ENCODE peak calls at places on chromosomes 12 and 14, in ten cellular contexts. Q is pancreas; F is thyroid gland; D is PC-3; M is testis; J is SK-N-MC; B is CD8-positive, alpha-beta memory T cell; S is suprapubic skin; A is transverse colon; N is SK-N-SH. P is an unnamed sample.

GRCh38 chr12:26239508-26240328 is 44.3 kb downstream of the SSPN start:
- DNase-seq in Q (peak), F (peak), D (peak), M (peak), J (no peak), B (no peak), S (peak), A (no peak), N (no peak), P (no peak)

GRCh38 chr12:58888131-58888783 is 32.0 kb downstream of the LRIG3 start:
- DNase-seq in Q (no peak), F (peak), D (no peak), M (no peak), J (no peak), B (no peak), S (no peak), A (no peak), N (no peak), P (no peak)

GRCh38 chr12:45726594-45727300 is 2.8 kb upstream of the ARID2 start:
- DNase-seq in Q (peak), F (peak), D (peak), M (peak), J (no peak), B (peak), S (peak), A (peak), N (peak), P (peak)

GRCh38 chr14:47541652-47542051 is 133.8 kb downstream of the MDGA2 start:
- DNase-seq in Q (no peak), F (no peak), D (no peak), M (no peak), J (no peak), B (no peak), S (no peak), A (no peak), N (no peak), P (no peak)

GRCh38 chr14:77804592-77804991 is 4.7 kb downstream of the ADCK1 start:
- DNase-seq in Q (no peak), F (no peak), D (peak), M (peak), J (no peak), B (no peak), S (no peak), A (peak), N (no peak), P (no peak)

GRCh38 chr12:68483592-68484373 is 126.9 kb upstream of the RAP1B start:
- DNase-seq in Q (no peak), F (no peak), D (peak), M (no peak), J (no peak), B (no peak), S (no peak), A (no peak), N (no peak), P (no peak)

GRCh38 chr12:54523637-54524036 is 25.8 kb upstream of the PDE1B start:
- DNase-seq in Q (no peak), F (no peak), D (no peak), M (no peak), J (no peak), B (no peak), S (no peak), A (no peak), N (no peak), P (no peak)

GRCh38 chr12:81078469-81079196 is 754 bp downstream of the ACSS3 start:
- DNase-seq in Q (no peak), F (peak), D (no peak), M (peak), J (no peak), B (no peak), S (no peak), A (no peak), N (no peak), P (no peak)

GRCh38 chr12:32666018-32666417 is 13.1 kb upstream of the DNM1L start:
- DNase-seq in Q (no peak), F (no peak), D (no peak), M (no peak), J (no peak), B (no peak), S (no peak), A (no peak), N (no peak), P (no peak)
- H3K4me3 ChIP-seq in Q (no peak), F (no peak), D (peak), M (no peak), J (no peak), B (no peak), S (no peak), A (no peak), N (no peak), P (no peak)

GRCh38 chr12:89451876-89452275 is 72.7 kb downstream of the GALNT4 start:
- DNase-seq in Q (no peak), F (peak), D (no peak), M (peak), J (peak), B (no peak), S (no peak), A (peak), N (no peak), P (no peak)
- H3K27ac ChIP-seq in Q (no peak), F (peak), D (no peak), M (peak), J (peak), B (no peak), S (peak), A (peak), N (peak), P (peak)

DNA sequence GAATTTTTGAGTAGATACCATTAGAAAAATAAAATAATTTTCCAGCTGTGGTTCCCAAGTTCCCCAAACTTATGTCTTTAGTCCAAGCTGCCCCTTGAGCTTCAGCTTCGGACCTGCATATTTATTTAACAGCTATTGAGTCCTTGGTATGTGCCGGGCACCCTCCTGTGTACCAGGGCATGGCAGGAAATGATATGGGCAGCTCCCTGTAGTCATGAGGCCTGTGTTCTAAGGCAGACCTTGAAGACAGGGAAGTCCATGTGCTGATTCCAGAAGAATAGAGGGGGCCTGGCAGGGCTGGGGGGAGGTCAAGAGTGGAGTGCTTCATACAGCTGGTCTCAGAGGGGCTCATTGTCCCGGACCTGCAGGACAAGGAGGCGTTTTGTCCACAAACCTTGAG is 29.2 kb downstream of the TRAF3 start:
- DNase-seq in Q (no peak), F (peak), D (no peak), M (no peak), J (no peak), B (no peak), S (no peak), A (no peak), N (no peak), P (no peak)
- H3K4me3 ChIP-seq in Q (no peak), F (no peak), D (no peak), M (no peak), J (no peak), B (no peak), S (no peak), A (no peak), N (no peak), P (no peak)

DNA sequence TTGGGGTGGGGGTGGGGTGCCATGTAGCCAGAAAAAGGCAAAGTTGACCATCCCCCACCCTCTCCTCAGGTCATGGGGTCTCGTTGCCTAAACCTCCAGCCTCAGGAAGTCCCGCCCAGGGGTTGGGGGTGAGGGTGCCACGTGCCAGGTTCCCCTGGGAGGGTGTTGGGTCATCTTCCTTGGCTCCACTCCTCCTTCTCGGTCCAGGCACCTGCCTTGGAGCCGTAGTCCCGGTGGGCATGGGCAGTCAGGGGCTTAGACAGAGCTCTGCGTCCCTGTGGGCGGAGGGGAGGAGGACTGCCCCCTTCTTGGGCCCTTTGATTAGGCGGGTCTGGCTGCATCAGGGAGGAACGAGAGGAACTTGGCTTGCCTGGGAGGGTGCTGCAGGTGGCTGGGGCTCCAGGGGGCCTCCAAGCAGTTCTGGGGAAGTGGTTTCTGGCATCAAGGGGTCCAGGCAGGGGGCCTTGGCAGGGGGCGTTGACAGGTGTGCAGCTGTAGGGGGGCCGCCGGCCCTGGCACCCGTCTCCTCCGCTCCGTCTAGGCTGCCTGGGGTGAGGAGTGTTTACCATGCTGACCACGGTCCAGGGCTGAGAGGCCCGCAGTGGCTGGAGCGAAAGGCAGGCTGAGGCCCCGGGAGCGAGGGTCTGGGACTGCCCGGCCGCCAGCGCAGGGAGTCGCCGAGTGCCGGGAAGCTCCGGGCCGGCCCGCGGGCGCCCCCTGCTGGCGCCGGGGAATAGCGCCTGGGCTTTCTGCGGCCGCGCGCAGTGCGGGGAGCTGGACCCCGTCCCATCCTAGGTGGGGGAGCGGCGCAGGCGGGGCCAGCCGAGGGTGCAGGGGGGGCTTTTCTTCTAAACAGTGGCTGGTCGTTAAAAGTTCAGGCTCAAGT is 7.9 kb downstream of the SETD1B start:
- DNase-seq in Q (peak), F (peak), D (peak), M (peak), J (no peak), B (peak), S (no peak), A (peak), N (peak), P (no peak)
- H3K27ac ChIP-seq in Q (peak), F (peak), D (peak), M (peak), J (no peak), B (peak), S (peak), A (peak), N (peak), P (peak)

GRCh38 chr12:6452245-6452731 is 446 bp downstream of the TAPBPL start:
- DNase-seq in Q (peak), F (peak), D (no peak), M (peak), J (no peak), B (no peak), S (no peak), A (peak), N (peak), P (no peak)

GRCh38 chr12:6450869-6451347 is 934 bp upstream of the TAPBPL start:
- DNase-seq in Q (no peak), F (no peak), D (no peak), M (peak), J (no peak), B (no peak), S (no peak), A (peak), N (no peak), P (no peak)

GRCh38 chr12:6451348-6452244 is at the start of gene TAPBPL:
- DNase-seq in Q (peak), F (peak), D (no peak), M (peak), J (no peak), B (peak), S (no peak), A (peak), N (peak), P (peak)

GRCh38 chr12:6452908-6453630 is 1.2 kb downstream of the TAPBPL start:
- DNase-seq in Q (no peak), F (peak), D (no peak), M (no peak), J (no peak), B (no peak), S (no peak), A (peak), N (no peak), P (no peak)

DNA sequence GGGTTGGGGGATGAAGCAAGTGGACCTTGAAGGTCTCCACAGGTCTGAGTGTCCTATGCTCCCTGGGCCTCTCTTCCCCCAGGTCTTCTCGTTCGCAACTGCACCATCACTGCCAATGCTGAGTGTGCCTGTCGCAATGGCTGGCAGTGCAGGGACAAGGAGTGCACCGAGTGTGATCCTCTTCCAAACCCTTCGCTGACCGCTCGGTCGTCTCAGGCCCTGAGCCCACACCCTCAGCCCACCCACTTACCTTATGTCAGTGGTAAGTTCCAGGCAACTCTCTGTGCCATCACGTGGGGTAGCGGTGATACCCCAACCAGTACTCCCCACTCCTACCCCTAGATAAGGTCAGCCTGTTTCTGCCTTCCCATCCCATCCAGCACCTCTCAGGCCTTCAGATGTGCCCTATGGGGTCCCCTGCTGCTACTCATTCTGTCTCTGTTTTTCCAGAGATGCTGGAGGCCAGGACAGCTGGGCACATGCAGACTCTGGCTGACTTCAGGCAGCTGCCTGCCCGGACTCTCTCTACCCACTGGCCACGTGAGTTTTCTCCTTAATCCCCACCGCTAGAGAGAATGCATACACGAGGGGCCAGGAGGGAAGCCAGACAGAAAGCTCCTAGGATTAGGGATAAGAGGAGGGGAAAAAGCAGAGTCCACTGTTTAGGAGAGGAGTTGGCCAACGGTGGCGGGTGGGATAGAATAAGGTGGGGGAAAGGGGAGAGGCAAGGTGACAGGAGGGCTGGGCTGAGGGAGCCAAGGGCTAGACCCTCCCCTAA is 1.6 kb upstream of the TAPBPL start:
- DNase-seq in Q (no peak), F (no peak), D (no peak), M (no peak), J (no peak), B (no peak), S (no peak), A (no peak), N (no peak), P (no peak)
- H3K4me3 ChIP-seq in Q (peak), F (peak), D (no peak), M (no peak), J (no peak), B (peak), S (peak), A (peak), N (peak), P (peak)

DNA sequence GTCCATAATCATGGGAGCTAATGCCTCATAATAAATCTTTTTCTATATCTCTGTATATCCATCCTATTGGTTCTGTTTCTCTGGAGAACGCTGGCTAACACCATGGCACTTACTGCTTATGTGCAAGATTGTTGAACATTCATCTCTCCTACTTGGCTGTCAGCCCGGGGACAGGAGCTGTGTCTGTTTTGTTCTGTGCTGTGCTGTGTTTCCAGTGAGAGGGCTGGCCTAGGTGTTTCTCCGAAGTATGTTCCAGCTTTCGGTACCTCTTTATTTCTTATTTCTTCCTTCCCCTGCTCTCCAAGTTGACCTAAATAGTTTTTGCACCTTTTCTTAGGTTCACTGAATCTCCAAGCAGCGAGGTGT is 18.8 kb upstream of the NR4A1 start:
- DNase-seq in Q (peak), F (peak), D (peak), M (peak), J (no peak), B (no peak), S (no peak), A (peak), N (no peak), P (peak)
- H3K27ac ChIP-seq in Q (peak), F (peak), D (peak), M (peak), J (peak), B (no peak), S (peak), A (peak), N (peak), P (peak)

GRCh38 chr12:27552886-27553560 is 29.0 kb downstream of the PPFIBP1 start:
- DNase-seq in Q (no peak), F (no peak), D (no peak), M (peak), J (no peak), B (no peak), S (no peak), A (no peak), N (no peak), P (no peak)
- H3K4me3 ChIP-seq in Q (no peak), F (no peak), D (no peak), M (no peak), J (no peak), B (no peak), S (no peak), A (no peak), N (no peak), P (no peak)

GRCh38 chr12:125340791-125341190 is 275.6 kb downstream of the AACS start:
- DNase-seq in Q (peak), F (peak), D (peak), M (no peak), J (no peak), B (no peak), S (no peak), A (peak), N (no peak), P (no peak)
- H3K27ac ChIP-seq in Q (no peak), F (no peak), D (no peak), M (no peak), J (peak), B (no peak), S (no peak), A (peak), N (no peak), P (no peak)

GRCh38 chr14:55500219-55500701 is 59.8 kb upstream of the TBPL2 start:
- DNase-seq in Q (no peak), F (no peak), D (no peak), M (no peak), J (no peak), B (no peak), S (no peak), A (peak), N (no peak), P (no peak)
- H3K4me3 ChIP-seq in Q (no peak), F (no peak), D (no peak), M (no peak), J (no peak), B (no peak), S (no peak), A (peak), N (no peak), P (no peak)

GRCh38 chr14:22509751-22510300 is 79.2 kb downstream of the DAD1 start:
- DNase-seq in Q (no peak), F (no peak), D (no peak), M (no peak), J (no peak), B (no peak), S (no peak), A (no peak), N (no peak), P (no peak)
- H3K27ac ChIP-seq in Q (no peak), F (no peak), D (no peak), M (no peak), J (peak), B (peak), S (no peak), A (peak), N (no peak), P (no peak)